ENCODE peak calls at places on chromosomes 7 and 10, in four cellular contexts. W, C, Y and I are unnamed samples.

GRCh38 chr10:127200646-127201045 is 4.3 kb upstream of the INSYN2A start:
- DNase-seq in W (peak; percentile 63), C (no peak), Y (no peak), I (no peak)

GRCh38 chr7:1142051-1142635 is 17.9 kb downstream of the ZFAND2A start:
- DNase-seq in W (no peak), C (no peak), Y (no peak), I (no peak)

GRCh38 chr7:136883046-136883445 is 14.6 kb downstream of the CHRM2 start:
- DNase-seq in W (peak; percentile 59), C (no peak), Y (no peak), I (no peak)

GRCh38 chr10:22638863-22639262 is 75.5 kb downstream of the PIP4K2A start:
- DNase-seq in W (no peak), C (no peak), Y (no peak), I (no peak)

GRCh38 chr10:43231523-43232078 is 35.3 kb downstream of the RASGEF1A start:
- DNase-seq in W (no peak), C (no peak), Y (no peak), I (no peak)

GRCh38 chr10:13945760-13946460 is 359.1 kb downstream of the PRPF18 start:
- DNase-seq in W (peak; percentile 54), C (no peak), Y (no peak), I (no peak)

GRCh38 chr7:5596046-5596895 is 172.6 kb upstream of the TNRC18 start:
- DNase-seq in W (peak; percentile 88), C (peak; percentile 94), Y (peak; percentile 86), I (peak; percentile 81)

GRCh38 chr10:97123713-97124112 is 62.0 kb downstream of the SLIT1 start:
- DNase-seq in W (no peak), C (no peak), Y (no peak), I (no peak)

GRCh38 chr7:159104188-159105030 is 40.3 kb downstream of the VIPR2 start:
- DNase-seq in W (no peak), C (no peak), Y (no peak), I (no peak)